ENCODE peak calls at places on chromosome 13, in nine cellular contexts. One of them, this sample, is unnamed.

GRCh38 chr13:102487330-102487729 is 85.5 kb upstream of the FGF14 start:
- DNase-seq in nephron progenitor cell: no peak
- DNase-seq in HEK293T: no peak
- DNase-seq in AG04450: no peak
- DNase-seq in omental fat pad: no peak
- DNase-seq in T-helper 1 cell: no peak
- DNase-seq in DMS 273 treated with DMSO at 0.1 percent for 48 hours: no peak
- DNase-seq in activated CD4-positive, alpha-beta T cell treated with anti-CD3 and anti-CD28 coated beads, Interleukin-2, amount 10 ng/mL, durations not matched to agents 7 days and 5 days: no peak
- DNase-seq in heart left ventricle: no peak
- DNase-seq in this sample: no peak

GRCh38 chr13:79081942-79082341 is 324.1 kb downstream of the RBM26 start:
- DNase-seq in nephron progenitor cell: no peak
- DNase-seq in HEK293T: no peak
- DNase-seq in AG04450: no peak
- DNase-seq in omental fat pad: no peak
- DNase-seq in T-helper 1 cell: no peak
- DNase-seq in DMS 273 treated with DMSO at 0.1 percent for 48 hours: no peak
- DNase-seq in activated CD4-positive, alpha-beta T cell treated with anti-CD3 and anti-CD28 coated beads, Interleukin-2, amount 10 ng/mL, durations not matched to agents 7 days and 5 days: no peak
- DNase-seq in heart left ventricle: no peak
- DNase-seq in this sample: no peak

GRCh38 chr13:49062297-49062896 is 86.7 kb downstream of the FNDC3A start:
- DNase-seq in nephron progenitor cell: no peak
- DNase-seq in HEK293T: no peak
- DNase-seq in AG04450: no peak
- DNase-seq in omental fat pad: no peak
- DNase-seq in T-helper 1 cell: no peak
- DNase-seq in DMS 273 treated with DMSO at 0.1 percent for 48 hours: no peak
- DNase-seq in activated CD4-positive, alpha-beta T cell treated with anti-CD3 and anti-CD28 coated beads, Interleukin-2, amount 10 ng/mL, durations not matched to agents 7 days and 5 days: no peak
- DNase-seq in heart left ventricle: no peak
- DNase-seq in this sample: no peak

GRCh38 chr13:47168086-47168485 is 271.2 kb upstream of the HTR2A start:
- DNase-seq in nephron progenitor cell: no peak
- DNase-seq in HEK293T: no peak
- DNase-seq in AG04450: no peak
- DNase-seq in omental fat pad: no peak
- DNase-seq in T-helper 1 cell: no peak
- DNase-seq in DMS 273 treated with DMSO at 0.1 percent for 48 hours: no peak
- DNase-seq in activated CD4-positive, alpha-beta T cell treated with anti-CD3 and anti-CD28 coated beads, Interleukin-2, amount 10 ng/mL, durations not matched to agents 7 days and 5 days: no peak
- DNase-seq in heart left ventricle: no peak
- DNase-seq in this sample: no peak

GRCh38 chr13:112711528-112712265 is 21.9 kb downstream of the ATP11A start:
- DNase-seq in nephron progenitor cell: peak; percentile 45
- DNase-seq in HEK293T: peak; percentile 47
- DNase-seq in AG04450: peak; percentile 96
- DNase-seq in omental fat pad: peak; percentile 48
- DNase-seq in T-helper 1 cell: no peak
- DNase-seq in DMS 273 treated with DMSO at 0.1 percent for 48 hours: peak; percentile 68
- DNase-seq in activated CD4-positive, alpha-beta T cell treated with anti-CD3 and anti-CD28 coated beads, Interleukin-2, amount 10 ng/mL, durations not matched to agents 7 days and 5 days: no peak
- DNase-seq in heart left ventricle: peak; percentile 85
- DNase-seq in this sample: peak; percentile 31

GRCh38 chr13:78323848-78324247 is 279.5 kb downstream of the POU4F1 start:
- DNase-seq in nephron progenitor cell: no peak
- DNase-seq in HEK293T: no peak
- DNase-seq in AG04450: no peak
- DNase-seq in omental fat pad: no peak
- DNase-seq in T-helper 1 cell: no peak
- DNase-seq in DMS 273 treated with DMSO at 0.1 percent for 48 hours: no peak
- DNase-seq in activated CD4-positive, alpha-beta T cell treated with anti-CD3 and anti-CD28 coated beads, Interleukin-2, amount 10 ng/mL, durations not matched to agents 7 days and 5 days: no peak
- DNase-seq in heart left ventricle: no peak
- DNase-seq in this sample: no peak

GRCh38 chr13:106424805-106425204 is 110.7 kb downstream of the EFNB2 start:
- DNase-seq in nephron progenitor cell: no peak
- DNase-seq in HEK293T: no peak
- DNase-seq in AG04450: no peak
- DNase-seq in omental fat pad: no peak
- DNase-seq in T-helper 1 cell: no peak
- DNase-seq in DMS 273 treated with DMSO at 0.1 percent for 48 hours: no peak
- DNase-seq in activated CD4-positive, alpha-beta T cell treated with anti-CD3 and anti-CD28 coated beads, Interleukin-2, amount 10 ng/mL, durations not matched to agents 7 days and 5 days: no peak
- DNase-seq in heart left ventricle: no peak
- DNase-seq in this sample: no peak

GRCh38 chr13:29808264-29808663 is 42.2 kb downstream of the UBL3 start:
- DNase-seq in nephron progenitor cell: no peak
- DNase-seq in HEK293T: no peak
- DNase-seq in AG04450: no peak
- DNase-seq in omental fat pad: no peak
- DNase-seq in T-helper 1 cell: no peak
- DNase-seq in DMS 273 treated with DMSO at 0.1 percent for 48 hours: no peak
- DNase-seq in activated CD4-positive, alpha-beta T cell treated with anti-CD3 and anti-CD28 coated beads, Interleukin-2, amount 10 ng/mL, durations not matched to agents 7 days and 5 days: no peak
- DNase-seq in heart left ventricle: no peak
- DNase-seq in this sample: no peak

GRCh38 chr13:113633485-113633873 is 24.5 kb downstream of the ATP4B start:
- DNase-seq in nephron progenitor cell: no peak
- DNase-seq in HEK293T: no peak
- DNase-seq in AG04450: no peak
- DNase-seq in omental fat pad: no peak
- DNase-seq in T-helper 1 cell: no peak
- DNase-seq in DMS 273 treated with DMSO at 0.1 percent for 48 hours: no peak
- DNase-seq in activated CD4-positive, alpha-beta T cell treated with anti-CD3 and anti-CD28 coated beads, Interleukin-2, amount 10 ng/mL, durations not matched to agents 7 days and 5 days: no peak
- DNase-seq in heart left ventricle: no peak
- DNase-seq in this sample: no peak

GRCh38 chr13:23899555-23899954 is 2.3 kb upstream of the C1QTNF9B start:
- DNase-seq in nephron progenitor cell: peak; percentile 39
- DNase-seq in HEK293T: no peak
- DNase-seq in AG04450: peak; percentile 61
- DNase-seq in omental fat pad: no peak
- DNase-seq in T-helper 1 cell: no peak
- DNase-seq in DMS 273 treated with DMSO at 0.1 percent for 48 hours: no peak
- DNase-seq in activated CD4-positive, alpha-beta T cell treated with anti-CD3 and anti-CD28 coated beads, Interleukin-2, amount 10 ng/mL, durations not matched to agents 7 days and 5 days: peak; percentile 57
- DNase-seq in heart left ventricle: no peak
- DNase-seq in this sample: no peak

GRCh38 chr13:48304132-48304876 is 753 bp downstream of the RB1 start:
- DNase-seq in nephron progenitor cell: peak; percentile 31
- DNase-seq in HEK293T: peak; percentile 32
- DNase-seq in AG04450: peak; percentile 7
- DNase-seq in omental fat pad: no peak
- DNase-seq in T-helper 1 cell: no peak
- DNase-seq in DMS 273 treated with DMSO at 0.1 percent for 48 hours: no peak
- DNase-seq in activated CD4-positive, alpha-beta T cell treated with anti-CD3 and anti-CD28 coated beads, Interleukin-2, amount 10 ng/mL, durations not matched to agents 7 days and 5 days: peak; percentile 41
- DNase-seq in heart left ventricle: peak; percentile 51
- DNase-seq in this sample: no peak

GRCh38 chr13:29861694-29862110 is 11.3 kb upstream of the UBL3 start:
- DNase-seq in nephron progenitor cell: no peak
- DNase-seq in HEK293T: no peak
- DNase-seq in AG04450: peak; percentile 84
- DNase-seq in omental fat pad: no peak
- DNase-seq in T-helper 1 cell: no peak
- DNase-seq in DMS 273 treated with DMSO at 0.1 percent for 48 hours: no peak
- DNase-seq in activated CD4-positive, alpha-beta T cell treated with anti-CD3 and anti-CD28 coated beads, Interleukin-2, amount 10 ng/mL, durations not matched to agents 7 days and 5 days: no peak
- DNase-seq in heart left ventricle: no peak
- DNase-seq in this sample: no peak

GRCh38 chr13:78160793-78161192 is 242.2 kb upstream of the EDNRB start:
- DNase-seq in nephron progenitor cell: no peak
- DNase-seq in HEK293T: peak; percentile 32
- DNase-seq in AG04450: peak; percentile 61
- DNase-seq in omental fat pad: no peak
- DNase-seq in T-helper 1 cell: no peak
- DNase-seq in DMS 273 treated with DMSO at 0.1 percent for 48 hours: no peak
- DNase-seq in activated CD4-positive, alpha-beta T cell treated with anti-CD3 and anti-CD28 coated beads, Interleukin-2, amount 10 ng/mL, durations not matched to agents 7 days and 5 days: no peak
- DNase-seq in heart left ventricle: no peak
- DNase-seq in this sample: no peak

GRCh38 chr13:39952244-39953233 is 297.1 kb downstream of the COG6 start:
- DNase-seq in nephron progenitor cell: no peak
- DNase-seq in HEK293T: no peak
- DNase-seq in AG04450: no peak
- DNase-seq in omental fat pad: no peak
- DNase-seq in T-helper 1 cell: no peak
- DNase-seq in DMS 273 treated with DMSO at 0.1 percent for 48 hours: no peak
- DNase-seq in activated CD4-positive, alpha-beta T cell treated with anti-CD3 and anti-CD28 coated beads, Interleukin-2, amount 10 ng/mL, durations not matched to agents 7 days and 5 days: no peak
- DNase-seq in heart left ventricle: peak; percentile 25
- DNase-seq in this sample: no peak

This sample was measured in GOT3.